ENCODE peak calls at places on chromosome 1, in eight cellular contexts. O, Z, E, R, U, A, N and I are unnamed samples.

GRCh38 chr1:185480545-185480944 is 163.5 kb upstream of the IVNS1ABP start:
- DNase-seq in E (no peak), R (no peak), Z (no peak), N (no peak), A (no peak), U (no peak), O (no peak), I (no peak)

GRCh38 chr1:228695015-228695955 is 40.0 kb upstream of the RHOU start:
- DNase-seq in N (no peak), E (no peak), A (no peak), Z (no peak), R (no peak), O (peak), U (no peak), I (no peak)

GRCh38 chr1:178030452-178030851 is 60.6 kb upstream of the SEC16B start:
- DNase-seq in A (no peak), O (no peak), R (no peak), E (no peak), Z (no peak), N (no peak), U (no peak), I (no peak)

GRCh38 chr1:89790592-89790991 is 30.2 kb upstream of the LRRC8D start:
- DNase-seq in O (no peak), A (no peak), U (no peak), E (no peak), N (no peak), R (no peak), Z (no peak), I (no peak)

GRCh38 chr1:171788696-171789095 is 7.2 kb downstream of the METTL13 start:
- DNase-seq in R (peak), N (peak), E (no peak), O (peak), U (no peak), Z (no peak), A (no peak), I (no peak)

GRCh38 chr1:20470174-20470573 is 15.8 kb downstream of the CAMK2N1 start:
- DNase-seq in A (no peak), O (no peak), U (no peak), R (no peak), Z (no peak), E (no peak), N (no peak), I (no peak)

GRCh38 chr1:8602471-8603219 is 214.8 kb downstream of the RERE start:
- DNase-seq in U (no peak), N (no peak), O (no peak), E (no peak), R (no peak), A (no peak), Z (no peak), I (no peak)

GRCh38 chr1:40182956-40183710 is 21.9 kb downstream of the RLF start:
- DNase-seq in Z (no peak), A (no peak), O (peak), E (no peak), N (peak), U (no peak), R (peak), I (no peak)

GRCh38 chr1:38941527-38942019 is at the start of gene RHBDL2:
- DNase-seq in A (peak), Z (peak), U (no peak), O (peak), R (peak), N (peak), E (peak), I (no peak)

GRCh38 chr1:216523043-216523442 is 99.8 kb upstream of the USH2A start:
- DNase-seq in R (no peak), O (no peak), A (no peak), U (no peak), N (no peak), Z (no peak), E (no peak), I (no peak)

GRCh38 chr1:221865808-221866207 is 123.9 kb upstream of the DUSP10 start:
- DNase-seq in N (no peak), R (peak), O (peak), E (no peak), U (no peak), A (no peak), Z (no peak), I (no peak)

GRCh38 chr1:53551428-53551995 is 92.3 kb downstream of the DMRTB1 start:
- DNase-seq in A (no peak), Z (no peak), E (no peak), N (no peak), U (no peak), R (no peak), O (no peak), I (no peak)

GRCh38 chr1:39266269-39266668 is 61.8 kb downstream of the MACF1 start:
- DNase-seq in E (no peak), R (peak), Z (no peak), N (no peak), U (no peak), O (peak), A (no peak), I (no peak)

GRCh38 chr1:94130851-94131595 is 10.1 kb upstream of the ABCA4 start:
- DNase-seq in E (no peak), A (no peak), O (peak), R (peak), N (no peak), Z (no peak), U (no peak), I (no peak)

GRCh38 chr1:232036161-232036942 is 409.8 kb downstream of the DISC1 start:
- DNase-seq in N (no peak), R (no peak), U (no peak), Z (no peak), E (no peak), A (no peak), O (no peak), I (no peak)

GRCh38 chr1:154433161-154433681 is 28.1 kb downstream of the IL6R start:
- DNase-seq in E (peak), U (no peak), O (peak), A (no peak), R (peak), Z (no peak), N (no peak), I (no peak)

GRCh38 chr1:204447736-204448135 is 36.1 kb upstream of the PPP1R15B start:
- DNase-seq in E (no peak), Z (no peak), R (no peak), O (no peak), N (no peak), A (no peak), U (no peak), I (no peak)